ENCODE peak calls at places on chromosomes 4 and X, in five cellular contexts. One of them, this sample, is unnamed. For H3K79me1, the result is how much of the 10 kb centered on the place peaks cover.

GRCh38 chrX:7073336-7073735 is 74.2 kb upstream of the STS start:
- DNase-seq in mesenchymal stem cell: no peak
- DNase-seq in neuronal stem cell: no peak
- DNase-seq in IMR-90: no peak
- DNase-seq in mesendoderm: peak
- DNase-seq in this sample: no peak

GRCh38 chrX:152897216-152898144 is at the start of gene ZNF185:
- DNase-seq in mesenchymal stem cell: no peak
- DNase-seq in IMR-90: no peak
- DNase-seq in mesendoderm: peak
- DNase-seq in neuronal stem cell: peak
- DNase-seq in this sample: peak

GRCh38 chrX:19709812-19710518 is 177.4 kb downstream of the SH3KBP1 start:
- DNase-seq in mesendoderm: no peak
- DNase-seq in neuronal stem cell: no peak
- DNase-seq in IMR-90: peak
- DNase-seq in mesenchymal stem cell: peak
- DNase-seq in this sample: no peak

GRCh38 chr4:71711044-71711984 is 72.6 kb downstream of the GC start:
- DNase-seq in IMR-90: no peak
- DNase-seq in mesenchymal stem cell: no peak
- DNase-seq in mesendoderm: no peak
- DNase-seq in neuronal stem cell: no peak
- DNase-seq in this sample: no peak

GRCh38 chr4:100189820-100190642 is at the start of gene DDIT4L:
- DNase-seq in mesendoderm: peak
- DNase-seq in mesenchymal stem cell: peak
- DNase-seq in IMR-90: peak
- DNase-seq in neuronal stem cell: peak
- DNase-seq in this sample: peak

GRCh38 chr4:137524642-137525384 is 7.5 kb downstream of the PCDH18 start:
- DNase-seq in mesenchymal stem cell: no peak
- DNase-seq in IMR-90: peak
- DNase-seq in neuronal stem cell: no peak
- DNase-seq in mesendoderm: no peak
- DNase-seq in this sample: no peak

GRCh38 chr4:111064342-111064993 is 441.6 kb upstream of the PITX2 start:
- DNase-seq in mesenchymal stem cell: peak
- DNase-seq in IMR-90: peak
- DNase-seq in mesendoderm: peak
- DNase-seq in neuronal stem cell: no peak
- DNase-seq in this sample: peak

GRCh38 chr4:68176500-68176899 is 46.8 kb upstream of the TMPRSS11F start:
- DNase-seq in IMR-90: no peak
- DNase-seq in neuronal stem cell: no peak
- DNase-seq in mesenchymal stem cell: peak
- DNase-seq in mesendoderm: peak
- DNase-seq in this sample: no peak

GRCh38 chrX:1391370-1391706 is 575 bp downstream of the SLC25A6 start:
- DNase-seq in mesendoderm: peak
- DNase-seq in IMR-90: no peak
- DNase-seq in neuronal stem cell: peak
- DNase-seq in mesenchymal stem cell: no peak
- DNase-seq in this sample: no peak

GRCh38 chr4:98027827-98028226 is 115.4 kb downstream of the STPG2 start:
- DNase-seq in mesenchymal stem cell: no peak
- DNase-seq in IMR-90: no peak
- DNase-seq in mesendoderm: peak
- DNase-seq in neuronal stem cell: no peak
- DNase-seq in this sample: no peak

GRCh38 chr4:70844180-70844579 is 4.5 kb upstream of the GRSF1 start:
- DNase-seq in IMR-90: no peak
- DNase-seq in mesenchymal stem cell: no peak
- DNase-seq in mesendoderm: no peak
- DNase-seq in neuronal stem cell: no peak
- DNase-seq in this sample: no peak

GRCh38 chrX:78123190-78123589 is 16.3 kb downstream of the TAF9B start:
- DNase-seq in mesendoderm: no peak
- DNase-seq in IMR-90: peak
- DNase-seq in mesenchymal stem cell: no peak
- DNase-seq in neuronal stem cell: no peak
- DNase-seq in this sample: no peak

GRCh38 chrX:20459410-20460350 is 193.0 kb upstream of the RPS6KA3 start:
- DNase-seq in mesendoderm: no peak
- DNase-seq in mesenchymal stem cell: no peak
- DNase-seq in IMR-90: no peak
- DNase-seq in neuronal stem cell: no peak
- DNase-seq in this sample: no peak

GRCh38 chr4:75745192-75745591 is 20.8 kb downstream of the USO1 start:
- DNase-seq in mesenchymal stem cell: peak
- DNase-seq in mesendoderm: no peak
- DNase-seq in IMR-90: peak
- DNase-seq in neuronal stem cell: no peak
- DNase-seq in this sample: no peak

GRCh38 chrX:71992711-71993110 is 82.1 kb downstream of the NHSL2 start:
- DNase-seq in mesendoderm: no peak
- DNase-seq in IMR-90: no peak
- DNase-seq in mesenchymal stem cell: no peak
- DNase-seq in neuronal stem cell: no peak
- DNase-seq in this sample: no peak

GRCh38 chrX:103329991-103330390 is at the start of gene TCEAL7:
- DNase-seq in mesendoderm: peak
- DNase-seq in neuronal stem cell: no peak
- DNase-seq in IMR-90: peak
- DNase-seq in mesenchymal stem cell: no peak
- DNase-seq in this sample: peak

GRCh38 chr4:6917445-6918241 is 8.0 kb downstream of the TBC1D14 start:
- DNase-seq in neuronal stem cell: no peak
- DNase-seq in mesenchymal stem cell: peak
- DNase-seq in mesendoderm: peak
- DNase-seq in IMR-90: no peak
- DNase-seq in this sample: peak

GRCh38 chr4:146981651-146982050 is 36.0 kb upstream of the TTC29 start:
- DNase-seq in neuronal stem cell: peak
- DNase-seq in mesendoderm: peak
- DNase-seq in IMR-90: peak
- DNase-seq in mesenchymal stem cell: peak
- DNase-seq in this sample: no peak

GRCh38 chr4:66855956-66856355 is 689.3 kb downstream of the CENPC start:
- DNase-seq in neuronal stem cell: no peak
- DNase-seq in IMR-90: no peak
- DNase-seq in mesenchymal stem cell: no peak
- DNase-seq in mesendoderm: no peak
- DNase-seq in this sample: no peak

GRCh38 chrX:80335062-80335830 is 85.0 kb upstream of the TENT5D start:
- DNase-seq in mesenchymal stem cell: peak
- DNase-seq in neuronal stem cell: peak
- DNase-seq in mesendoderm: peak
- DNase-seq in IMR-90: no peak
- DNase-seq in this sample: peak

GRCh38 chr4:80006935-80007744 is 65.9 kb downstream of the ANTXR2 start:
- DNase-seq in mesenchymal stem cell: peak
- DNase-seq in neuronal stem cell: no peak
- DNase-seq in IMR-90: peak
- DNase-seq in mesendoderm: peak
- DNase-seq in this sample: no peak

GRCh38 chr4:114267976-114268375 is 288.5 kb upstream of the ARSJ start:
- DNase-seq in IMR-90: no peak
- DNase-seq in mesendoderm: no peak
- DNase-seq in neuronal stem cell: no peak
- DNase-seq in mesenchymal stem cell: no peak
- DNase-seq in this sample: no peak

GRCh38 chrX:118974908-118975671 is 672 bp downstream of the LONRF3 start:
- DNase-seq in neuronal stem cell: no peak
- DNase-seq in mesendoderm: peak
- DNase-seq in IMR-90: no peak
- DNase-seq in mesenchymal stem cell: peak
- DNase-seq in this sample: peak

GRCh38 chr4:85381968-85382367 is 93.0 kb upstream of the ARHGAP24 start:
- DNase-seq in IMR-90: no peak
- DNase-seq in mesendoderm: no peak
- DNase-seq in neuronal stem cell: no peak
- DNase-seq in mesenchymal stem cell: no peak
- DNase-seq in this sample: no peak

GRCh38 chrX:16797358-16797757 is 11.1 kb downstream of the TXLNG start:
- DNase-seq in mesenchymal stem cell: no peak
- DNase-seq in mesendoderm: no peak
- DNase-seq in neuronal stem cell: no peak
- DNase-seq in IMR-90: peak
- DNase-seq in this sample: no peak

GRCh38 chr4:111398906-111399330 is 746.3 kb upstream of the FAM241A start:
- DNase-seq in mesenchymal stem cell: no peak
- DNase-seq in neuronal stem cell: no peak
- DNase-seq in mesendoderm: no peak
- DNase-seq in IMR-90: peak
- DNase-seq in this sample: no peak

GRCh38 chr4:151745727-151746231 is 15.0 kb downstream of the GATB start:
- DNase-seq in mesenchymal stem cell: peak
- DNase-seq in neuronal stem cell: no peak
- DNase-seq in IMR-90: peak
- DNase-seq in mesendoderm: peak
- DNase-seq in this sample: no peak

GRCh38 chr4:153223418-153223792 is 19.2 kb downstream of the TRIM2 start:
- DNase-seq in mesenchymal stem cell: no peak
- DNase-seq in IMR-90: no peak
- DNase-seq in neuronal stem cell: no peak
- DNase-seq in mesendoderm: peak
- DNase-seq in this sample: no peak

GRCh38 chrX:40167240-40168182 is 69.8 kb upstream of the BCOR start:
- DNase-seq in mesendoderm: peak
- DNase-seq in mesenchymal stem cell: peak
- DNase-seq in neuronal stem cell: no peak
- DNase-seq in IMR-90: no peak
- DNase-seq in this sample: peak

GRCh38 chr4:128465523-128465922 is 177.9 kb upstream of the PGRMC2 start:
- DNase-seq in mesendoderm: no peak
- DNase-seq in mesenchymal stem cell: no peak
- DNase-seq in IMR-90: no peak
- DNase-seq in neuronal stem cell: no peak
- DNase-seq in this sample: no peak

GRCh38 chr4:28062562-28062961 is 1201.9 kb downstream of the STIM2 start:
- DNase-seq in IMR-90: no peak
- DNase-seq in neuronal stem cell: no peak
- DNase-seq in mesenchymal stem cell: no peak
- DNase-seq in mesendoderm: peak
- DNase-seq in this sample: no peak
- H4K8ac ChIP-seq in IMR-90: no peak
- H4K8ac ChIP-seq in neuronal stem cell: no peak
- H4K8ac ChIP-seq in mesenchymal stem cell: no peak
- H4K8ac ChIP-seq in mesendoderm: no peak
- H4K8ac ChIP-seq in this sample: no peak

GRCh38 chr4:10108818-10109783 is 7.5 kb downstream of the WDR1 start:
- DNase-seq in neuronal stem cell: no peak
- DNase-seq in mesenchymal stem cell: peak
- DNase-seq in mesendoderm: no peak
- DNase-seq in IMR-90: peak
- DNase-seq in this sample: no peak

GRCh38 chr4:10113362-10114047 is 3.1 kb downstream of the WDR1 start:
- DNase-seq in IMR-90: no peak
- DNase-seq in mesendoderm: no peak
- DNase-seq in mesenchymal stem cell: no peak
- DNase-seq in neuronal stem cell: no peak
- DNase-seq in this sample: no peak

GRCh38 chr4:10109995-10110670 is 6.5 kb downstream of the WDR1 start:
- DNase-seq in neuronal stem cell: no peak
- DNase-seq in mesenchymal stem cell: no peak
- DNase-seq in mesendoderm: no peak
- DNase-seq in IMR-90: no peak
- DNase-seq in this sample: no peak

GRCh38 chr4:10112658-10113284 is 3.8 kb downstream of the WDR1 start:
- DNase-seq in mesenchymal stem cell: no peak
- DNase-seq in IMR-90: no peak
- DNase-seq in mesendoderm: no peak
- DNase-seq in neuronal stem cell: no peak
- DNase-seq in this sample: no peak

GRCh38 chr4:10111067-10111801 is 5.4 kb downstream of the WDR1 start:
- DNase-seq in mesenchymal stem cell: no peak
- DNase-seq in mesendoderm: no peak
- DNase-seq in neuronal stem cell: no peak
- DNase-seq in IMR-90: no peak
- DNase-seq in this sample: peak
- H3K4ac ChIP-seq in mesenchymal stem cell: no peak
- H3K4ac ChIP-seq in mesendoderm: no peak
- H3K4ac ChIP-seq in neuronal stem cell: no peak
- H3K4ac ChIP-seq in IMR-90: no peak
- H3K4ac ChIP-seq in this sample: no peak

DNA sequence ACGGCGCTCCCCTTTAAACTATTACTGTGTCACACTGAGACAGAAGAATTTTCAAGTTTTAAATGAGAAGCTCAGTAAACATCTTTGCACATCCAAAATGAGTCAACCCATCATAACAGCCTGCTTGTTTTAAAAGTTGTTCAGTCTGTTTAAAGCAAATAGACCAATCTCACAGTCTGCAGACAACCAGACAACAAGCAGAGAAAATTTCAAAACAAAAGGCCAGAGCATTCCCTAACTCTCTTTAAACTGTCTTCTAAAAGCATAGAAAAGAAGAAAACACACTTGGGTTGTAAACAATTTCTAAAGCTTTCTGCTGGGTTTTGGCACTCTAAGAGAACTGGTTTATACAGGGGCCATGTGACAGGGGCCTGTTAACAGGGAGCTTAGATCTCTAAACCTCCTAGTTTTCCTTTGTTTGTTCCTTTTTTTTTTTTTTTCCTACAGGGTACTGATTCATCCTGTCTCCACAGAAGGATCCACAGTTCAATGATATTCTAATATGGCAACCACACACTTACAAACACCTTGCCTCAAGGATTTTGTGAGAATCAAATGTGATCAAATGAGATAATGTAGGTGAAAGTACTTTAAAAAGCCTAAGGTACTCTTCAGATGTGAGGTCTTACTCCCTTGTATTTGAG is 100.8 kb upstream of the MAML3 start:
- DNase-seq in IMR-90: no peak
- DNase-seq in neuronal stem cell: no peak
- DNase-seq in mesenchymal stem cell: peak
- DNase-seq in mesendoderm: no peak
- DNase-seq in this sample: no peak
- H3K79me1 ChIP-seq in IMR-90: under half
- H3K79me1 ChIP-seq in neuronal stem cell: under half
- H3K79me1 ChIP-seq in mesenchymal stem cell: under half
- H3K79me1 ChIP-seq in mesendoderm: under half
- H3K79me1 ChIP-seq in this sample: under half

DNA sequence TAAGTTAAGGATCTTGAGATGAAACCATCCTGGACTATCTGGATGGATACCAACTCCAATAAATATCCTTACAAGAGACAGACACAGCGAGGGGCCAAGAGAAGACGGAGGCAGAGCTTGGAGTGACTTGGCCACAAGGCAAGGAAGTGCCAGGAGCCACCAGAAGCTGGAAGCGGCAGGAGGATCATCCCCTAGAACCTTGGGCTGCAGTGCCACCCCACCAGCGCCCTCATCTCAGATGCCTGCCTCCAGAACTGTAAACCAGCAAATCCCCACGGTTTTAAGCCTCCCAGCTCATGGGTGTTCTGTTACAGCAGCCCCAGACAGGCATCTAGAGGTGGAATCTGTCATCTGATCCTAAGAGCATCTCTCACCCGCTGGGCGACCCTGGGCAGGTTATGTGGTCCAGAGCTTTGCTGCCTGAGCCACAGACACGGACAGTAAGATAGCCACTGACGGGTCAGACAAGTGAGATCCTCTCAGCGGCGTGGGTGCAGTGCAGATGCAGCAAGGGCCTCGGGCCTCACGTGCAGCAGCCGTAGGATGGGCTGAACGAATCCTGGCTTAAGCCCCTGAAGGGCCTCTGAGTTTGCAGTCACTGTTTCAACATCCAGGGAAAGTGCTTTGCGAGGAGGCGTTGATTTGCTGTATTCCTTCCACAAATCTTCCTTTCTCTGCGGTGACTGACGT is 25.1 kb upstream of the MXD4 start:
- DNase-seq in IMR-90: peak
- DNase-seq in neuronal stem cell: no peak
- DNase-seq in mesendoderm: no peak
- DNase-seq in mesenchymal stem cell: no peak
- DNase-seq in this sample: peak
- H4K8ac ChIP-seq in IMR-90: no peak
- H4K8ac ChIP-seq in neuronal stem cell: no peak
- H4K8ac ChIP-seq in mesendoderm: no peak
- H4K8ac ChIP-seq in mesenchymal stem cell: no peak
- H4K8ac ChIP-seq in this sample: no peak